ENCODE peak calls at places on chromosomes 2 and 18, in six cellular contexts. B, F, U, N, X and K are unnamed samples.

GRCh38 chr18:50878345-50879301 is at the start of gene ME2:
- DNase-seq in B (peak), F (no peak), U (peak), N (peak), X (peak), K (peak)

GRCh38 chr18:58087928-58088722 is 44.1 kb downstream of the NEDD4L start:
- DNase-seq in B (no peak), F (peak), U (no peak), N (peak), X (no peak), K (peak)

GRCh38 chr2:68225119-68225632 is 27.2 kb downstream of the PPP3R1 start:
- DNase-seq in B (no peak), F (peak), U (no peak), N (no peak), X (peak), K (no peak)

GRCh38 chr2:170208967-170209366 is 31.0 kb downstream of the MYO3B start:
- DNase-seq in B (no peak), F (no peak), U (no peak), N (no peak), X (no peak), K (no peak)

GRCh38 chr18:31739651-31740050 is 21.0 kb downstream of the SLC25A52 start:
- DNase-seq in B (no peak), F (no peak), U (no peak), N (no peak), X (no peak), K (no peak)

GRCh38 chr2:188628989-188629889 is 337.6 kb downstream of the GULP1 start:
- DNase-seq in B (no peak), F (no peak), U (no peak), N (no peak), X (peak), K (no peak)

GRCh38 chr2:9777081-9777480 is 66.2 kb upstream of the TAF1B start:
- DNase-seq in B (no peak), F (no peak), U (no peak), N (no peak), X (no peak), K (no peak)

GRCh38 chr2:215356948-215357461 is 45.1 kb downstream of the ATIC start:
- DNase-seq in B (no peak), F (no peak), U (no peak), N (no peak), X (no peak), K (no peak)